ENCODE peak calls at places on chromosomes 1 and 21, in six cellular contexts. One of them, this sample, is unnamed.
A peak's percentile ranks its signal among the peaks of the same experiment; 100 is the strongest.

GRCh38 chr21:42818328-42818749 is 61.0 kb downstream of the WDR4 start:
- DNase-seq in IMR-90: peak; percentile 39
- DNase-seq in body of pancreas: peak; percentile 63
- DNase-seq in heart left ventricle: peak; percentile 37
- DNase-seq in GM12891: no peak
- DNase-seq in adrenal gland: peak; percentile 72
- DNase-seq in this sample: peak; percentile 52

GRCh38 chr1:20370628-20371200 is 80.0 kb downstream of the VWA5B1 start:
- DNase-seq in IMR-90: no peak
- DNase-seq in body of pancreas: no peak
- DNase-seq in heart left ventricle: no peak
- DNase-seq in GM12891: no peak
- DNase-seq in adrenal gland: peak; percentile 2
- DNase-seq in this sample: no peak

GRCh38 chr1:60948486-60948885 is 133.9 kb upstream of the NFIA start:
- DNase-seq in IMR-90: no peak
- DNase-seq in body of pancreas: no peak
- DNase-seq in heart left ventricle: no peak
- DNase-seq in GM12891: no peak
- DNase-seq in adrenal gland: no peak
- DNase-seq in this sample: no peak

GRCh38 chr1:84434756-84435142 is 36.5 kb downstream of the DNASE2B start:
- DNase-seq in IMR-90: peak; percentile 16
- DNase-seq in body of pancreas: no peak
- DNase-seq in heart left ventricle: no peak
- DNase-seq in GM12891: no peak
- DNase-seq in adrenal gland: no peak
- DNase-seq in this sample: no peak

GRCh38 chr1:43147625-43148319 is 24.3 kb downstream of the EBNA1BP2 start:
- DNase-seq in IMR-90: peak; percentile 32
- DNase-seq in body of pancreas: peak; percentile 85
- DNase-seq in heart left ventricle: peak; percentile 60
- DNase-seq in GM12891: peak; percentile 37
- DNase-seq in adrenal gland: peak; percentile 78
- DNase-seq in this sample: peak; percentile 55

GRCh38 chr1:81978945-81979344 is 178.2 kb downstream of the ADGRL2 start:
- DNase-seq in IMR-90: no peak
- DNase-seq in body of pancreas: no peak
- DNase-seq in heart left ventricle: no peak
- DNase-seq in GM12891: no peak
- DNase-seq in adrenal gland: no peak
- DNase-seq in this sample: no peak

GRCh38 chr1:240572328-240572727 is 39.6 kb downstream of the GREM2 start:
- DNase-seq in IMR-90: no peak
- DNase-seq in body of pancreas: no peak
- DNase-seq in heart left ventricle: no peak
- DNase-seq in GM12891: no peak
- DNase-seq in adrenal gland: no peak
- DNase-seq in this sample: no peak

GRCh38 chr1:53552146-53552940 is 93.1 kb downstream of the DMRTB1 start:
- DNase-seq in IMR-90: peak; percentile 35
- DNase-seq in body of pancreas: peak; percentile 6
- DNase-seq in heart left ventricle: no peak
- DNase-seq in GM12891: no peak
- DNase-seq in adrenal gland: no peak
- DNase-seq in this sample: no peak

GRCh38 chr21:44527983-44528633 is 11.9 kb downstream of the KRTAP10-1 start:
- DNase-seq in IMR-90: no peak
- DNase-seq in body of pancreas: peak; percentile 5
- DNase-seq in heart left ventricle: no peak
- DNase-seq in GM12891: no peak
- DNase-seq in adrenal gland: peak; percentile 5
- DNase-seq in this sample: no peak

GRCh38 chr1:218741852-218742251 is 396.7 kb downstream of the TGFB2 start:
- DNase-seq in IMR-90: peak; percentile 41
- DNase-seq in body of pancreas: no peak
- DNase-seq in heart left ventricle: no peak
- DNase-seq in GM12891: no peak
- DNase-seq in adrenal gland: no peak
- DNase-seq in this sample: no peak
- TF ChIP-seq POLR2A in IMR-90: no peak
- TF ChIP-seq POLR2A in body of pancreas: no peak
- TF ChIP-seq POLR2A in heart left ventricle: no peak
- TF ChIP-seq POLR2A in GM12891: no peak
- TF ChIP-seq POLR2A in adrenal gland: no peak
- TF ChIP-seq POLR2A in this sample: no peak

GRCh38 chr1:27403065-27403726 is 10.8 kb downstream of the GPR3 start:
- DNase-seq in IMR-90: peak; percentile 42
- DNase-seq in body of pancreas: peak; percentile 34
- DNase-seq in heart left ventricle: peak; percentile 60
- DNase-seq in GM12891: peak; percentile 68
- DNase-seq in adrenal gland: peak; percentile 67
- DNase-seq in this sample: no peak
- TF ChIP-seq POLR2A in IMR-90: no peak
- TF ChIP-seq POLR2A in body of pancreas: no peak
- TF ChIP-seq POLR2A in heart left ventricle: no peak
- TF ChIP-seq POLR2A in GM12891: no peak
- TF ChIP-seq POLR2A in adrenal gland: no peak
- TF ChIP-seq POLR2A in this sample: no peak

GRCh38 chr1:23168079-23168461 is 586 bp downstream of the LUZP1 start:
- DNase-seq in IMR-90: no peak
- DNase-seq in body of pancreas: peak; percentile 53
- DNase-seq in heart left ventricle: peak; percentile 64
- DNase-seq in GM12891: no peak
- DNase-seq in adrenal gland: peak; percentile 60
- DNase-seq in this sample: peak; percentile 55

GRCh38 chr1:23166854-23167253 is 1.8 kb downstream of the LUZP1 start:
- DNase-seq in IMR-90: no peak
- DNase-seq in body of pancreas: no peak
- DNase-seq in heart left ventricle: no peak
- DNase-seq in GM12891: no peak
- DNase-seq in adrenal gland: no peak
- DNase-seq in this sample: no peak

GRCh38 chr1:23168462-23169218 is at the start of gene LUZP1:
- DNase-seq in IMR-90: peak; percentile 86
- DNase-seq in body of pancreas: peak; percentile 88
- DNase-seq in heart left ventricle: peak; percentile 92
- DNase-seq in GM12891: peak; percentile 73
- DNase-seq in adrenal gland: peak; percentile 98
- DNase-seq in this sample: peak; percentile 93

GRCh38 chr1:23169219-23169575 is 541 bp upstream of the LUZP1 start:
- DNase-seq in IMR-90: no peak
- DNase-seq in body of pancreas: no peak
- DNase-seq in heart left ventricle: no peak
- DNase-seq in GM12891: no peak
- DNase-seq in adrenal gland: no peak
- DNase-seq in this sample: no peak

DNA sequence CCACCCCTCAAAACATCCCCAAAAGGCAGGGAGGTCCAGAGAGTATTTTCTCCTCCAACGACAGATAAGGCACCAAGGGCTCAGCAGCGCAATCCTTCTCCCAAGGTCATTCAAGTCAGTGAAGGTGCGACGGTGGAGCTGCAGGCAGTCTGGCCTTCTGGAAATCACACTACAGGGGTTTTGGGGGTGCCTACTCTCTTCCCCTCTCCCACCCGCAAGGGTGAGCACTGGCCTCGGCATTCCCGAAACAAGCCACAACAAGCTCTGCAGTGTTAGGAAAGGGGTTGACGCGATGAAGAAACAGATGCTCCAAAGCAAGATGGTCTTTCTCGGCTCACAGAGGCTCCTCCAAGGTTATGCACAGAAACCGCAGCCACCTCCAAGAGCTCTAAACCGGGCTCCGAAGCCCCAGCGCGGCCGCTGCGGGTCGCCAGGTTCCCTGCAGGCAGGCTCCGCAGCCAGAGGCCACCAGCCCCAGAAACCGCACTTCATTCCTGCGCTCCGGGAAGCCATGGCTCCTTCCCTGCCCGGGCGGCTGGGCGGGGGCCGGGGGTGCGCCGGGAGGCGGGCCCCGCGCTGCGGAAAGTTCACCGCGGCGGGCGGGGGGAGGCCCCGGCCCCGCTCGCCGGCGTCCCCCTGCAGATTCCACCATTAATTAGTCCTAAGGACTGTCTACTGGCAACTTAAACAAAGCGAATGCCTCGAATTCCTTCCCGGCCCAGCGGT is 1.1 kb downstream of the LUZP1 start:
- DNase-seq in IMR-90: peak; percentile 64
- DNase-seq in body of pancreas: peak; percentile 54
- DNase-seq in heart left ventricle: peak; percentile 47
- DNase-seq in GM12891: no peak
- DNase-seq in adrenal gland: peak; percentile 56
- DNase-seq in this sample: no peak
- TF ChIP-seq POLR2A in IMR-90: no peak
- TF ChIP-seq POLR2A in body of pancreas: no peak
- TF ChIP-seq POLR2A in heart left ventricle: no peak
- TF ChIP-seq POLR2A in GM12891: no peak
- TF ChIP-seq POLR2A in adrenal gland: peak; percentile 29
- TF ChIP-seq POLR2A in this sample: no peak

DNA sequence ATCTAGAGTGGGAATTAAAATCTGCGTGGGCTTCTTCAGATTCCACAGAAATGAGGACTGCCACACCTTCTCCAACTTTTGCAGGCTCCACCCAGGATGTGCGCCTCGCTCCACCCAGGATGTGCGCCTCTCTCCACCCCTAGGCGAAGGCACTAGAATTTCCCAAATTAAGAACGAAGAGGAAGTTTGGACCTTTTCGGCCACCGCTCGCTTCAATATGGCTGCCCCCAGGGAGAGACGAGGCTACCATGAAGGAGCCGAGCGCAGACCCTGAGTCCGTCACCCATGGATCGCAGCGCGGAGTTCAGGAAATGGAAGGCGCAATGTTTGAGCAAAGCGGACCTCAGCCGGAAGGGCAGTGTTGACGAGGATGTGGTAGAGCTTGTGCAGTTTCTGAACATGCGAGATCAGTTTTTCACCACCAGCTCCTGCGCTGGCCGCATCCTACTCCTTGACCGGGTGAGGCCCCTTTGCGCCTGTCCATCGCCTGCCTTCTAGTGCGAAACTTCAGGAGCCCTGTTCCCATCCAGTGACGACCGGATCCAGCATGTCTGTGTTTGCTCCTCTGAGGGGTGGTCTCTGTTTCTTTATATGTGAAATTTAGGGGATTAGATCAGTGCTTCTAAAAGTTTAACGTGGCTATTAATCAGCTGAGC is at the start of the genes CRYZ and TYW3:
- DNase-seq in IMR-90: peak; percentile 92
- DNase-seq in body of pancreas: peak; percentile 87
- DNase-seq in heart left ventricle: peak; percentile 92
- DNase-seq in GM12891: peak; percentile 47
- DNase-seq in adrenal gland: peak; percentile 91
- DNase-seq in this sample: peak; percentile 92
- TF ChIP-seq POLR2A in IMR-90: peak; percentile 79
- TF ChIP-seq POLR2A in body of pancreas: peak; percentile 42
- TF ChIP-seq POLR2A in heart left ventricle: no peak
- TF ChIP-seq POLR2A in GM12891: peak; percentile 87
- TF ChIP-seq POLR2A in adrenal gland: peak; percentile 69
- TF ChIP-seq POLR2A in this sample: peak; percentile 79

DNA sequence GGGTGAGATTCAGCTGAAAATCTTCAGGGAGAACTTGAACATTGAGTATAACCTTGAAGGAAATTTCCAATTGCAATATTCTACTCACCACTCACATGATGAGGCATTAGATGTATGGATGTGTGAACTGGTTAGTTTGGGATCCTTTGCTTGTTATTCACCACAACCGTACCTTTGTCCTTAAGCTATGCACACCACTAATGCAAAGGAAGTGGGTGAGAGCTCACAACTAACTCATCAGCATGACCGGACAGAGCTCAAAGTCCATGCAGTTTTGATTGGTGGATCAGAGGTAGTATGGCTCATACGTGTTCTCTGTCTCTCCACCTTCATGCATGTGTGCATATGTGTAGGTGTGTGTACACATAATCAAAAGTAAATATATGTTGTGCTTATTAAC is 43.5 kb upstream of the MROH9 start:
- DNase-seq in IMR-90: no peak
- DNase-seq in body of pancreas: no peak
- DNase-seq in heart left ventricle: no peak
- DNase-seq in GM12891: no peak
- DNase-seq in adrenal gland: no peak
- DNase-seq in this sample: no peak
- TF ChIP-seq POLR2A in IMR-90: no peak
- TF ChIP-seq POLR2A in body of pancreas: no peak
- TF ChIP-seq POLR2A in heart left ventricle: no peak
- TF ChIP-seq POLR2A in GM12891: no peak
- TF ChIP-seq POLR2A in adrenal gland: no peak
- TF ChIP-seq POLR2A in this sample: no peak

DNA sequence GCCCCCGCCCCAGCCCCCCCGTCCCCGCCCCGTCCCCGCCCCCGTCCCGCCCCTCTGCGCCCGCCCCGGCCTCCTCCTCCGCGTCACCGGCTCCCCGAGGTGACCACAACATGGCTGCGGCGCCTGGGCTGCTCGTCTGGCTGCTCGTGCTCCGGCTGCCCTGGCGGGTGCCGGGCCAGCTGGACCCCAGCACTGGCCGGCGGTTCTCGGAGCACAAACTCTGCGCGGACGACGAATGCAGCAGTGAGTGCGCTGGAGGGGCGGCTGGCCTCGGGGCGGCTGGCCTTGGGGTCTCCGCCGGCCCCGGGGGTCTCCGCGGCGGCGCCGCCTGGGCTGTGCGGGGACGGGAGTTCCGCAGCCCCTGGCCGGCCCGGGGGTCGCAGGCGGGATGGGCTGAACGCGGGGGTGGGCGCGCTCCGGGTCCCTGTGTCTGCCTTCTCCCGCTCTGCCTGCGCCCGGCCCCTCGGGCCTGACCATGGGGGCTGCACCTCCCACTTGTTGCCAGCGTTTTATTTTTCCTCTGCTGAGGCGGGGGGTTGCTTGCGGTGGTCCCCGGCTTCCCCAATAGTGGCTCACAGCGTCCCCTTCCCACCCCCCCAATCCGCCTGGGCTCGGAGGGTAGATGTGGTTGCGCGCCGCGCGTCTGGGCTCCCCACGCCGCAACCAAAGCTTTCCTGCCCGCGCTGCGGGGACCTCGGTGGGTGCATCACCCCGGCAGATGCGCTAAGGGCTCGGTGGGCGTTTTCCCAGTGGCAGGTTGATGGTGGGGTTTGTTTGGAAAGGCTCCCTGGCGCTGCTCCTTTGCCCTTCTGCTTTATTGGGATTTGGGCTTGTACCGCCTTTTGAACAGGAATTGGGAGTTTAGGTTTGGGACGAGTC is at the start of gene MIA3:
- DNase-seq in IMR-90: peak; percentile 10
- DNase-seq in body of pancreas: peak; percentile 33
- DNase-seq in heart left ventricle: peak; percentile 87
- DNase-seq in GM12891: peak; percentile 89
- DNase-seq in adrenal gland: peak; percentile 22
- DNase-seq in this sample: peak; percentile 88
- TF ChIP-seq POLR2A in IMR-90: peak; percentile 55
- TF ChIP-seq POLR2A in body of pancreas: no peak
- TF ChIP-seq POLR2A in heart left ventricle: no peak
- TF ChIP-seq POLR2A in GM12891: peak; percentile 68
- TF ChIP-seq POLR2A in adrenal gland: no peak
- TF ChIP-seq POLR2A in this sample: peak; percentile 42